ENCODE peak calls at places on chromosome 3, in seven cellular contexts. T is SK-N-SH, L is GM12891, W is GM12878, Y is H1, Z is HepG2, N is K562. V is an unnamed sample.

GRCh38 chr3:68832680-68833079 is 99.7 kb downstream of the TAFA4 start:
- DNase-seq in T (no peak), L (no peak), W (no peak), Y (no peak), Z (no peak), N (no peak), V (no peak)

GRCh38 chr3:39750677-39751076 is 58.7 kb upstream of the MYRIP start:
- DNase-seq in T (no peak), L (no peak), W (no peak), Y (no peak), Z (no peak), N (no peak), V (no peak)

GRCh38 chr3:69890691-69891090 is 108.8 kb upstream of the SAMMSON start:
- DNase-seq in T (no peak), L (no peak), W (no peak), Y (no peak), Z (no peak), N (no peak), V (no peak)

GRCh38 chr3:105274536-105274935 is 92.2 kb upstream of the ALCAM start:
- DNase-seq in T (no peak), L (no peak), W (no peak), Y (no peak), Z (no peak), N (no peak), V (no peak)

GRCh38 chr3:152385761-152386160 is 117.0 kb downstream of the MBNL1 start:
- DNase-seq in T (no peak), L (no peak), W (no peak), Y (no peak), Z (peak), N (no peak), V (no peak)

GRCh38 chr3:98240133-98240532 is 23.9 kb upstream of the OR5H6 start:
- DNase-seq in T (no peak), L (no peak), W (no peak), Y (no peak), Z (no peak), N (no peak), V (no peak)

GRCh38 chr3:73431136-73431933 is 193.4 kb downstream of the PDZRN3 start:
- DNase-seq in T (peak), L (no peak), W (no peak), Y (no peak), Z (no peak), N (no peak), V (no peak)

GRCh38 chr3:4821331-4821730 is 157.9 kb upstream of the BHLHE40 start:
- DNase-seq in T (no peak), L (no peak), W (no peak), Y (no peak), Z (peak), N (no peak), V (no peak)

GRCh38 chr3:127987309-127987995 is 64.8 kb upstream of the SEC61A1 start:
- DNase-seq in T (peak), L (no peak), W (no peak), Y (no peak), Z (no peak), N (no peak), V (no peak)

GRCh38 chr3:130841357-130841756 is 52.5 kb upstream of the ATP2C1 start:
- DNase-seq in T (no peak), L (no peak), W (no peak), Y (no peak), Z (no peak), N (no peak), V (no peak)

GRCh38 chr3:173397161-173398110 is at the start of gene NLGN1:
- DNase-seq in T (peak), L (no peak), W (no peak), Y (peak), Z (no peak), N (no peak), V (no peak)

GRCh38 chr3:169880565-169881250 is 11.0 kb upstream of the LRRC31 start:
- DNase-seq in T (no peak), L (no peak), W (no peak), Y (no peak), Z (no peak), N (no peak), V (no peak)

GRCh38 chr3:2837233-2837632 is 272.9 kb downstream of the IL5RA start:
- DNase-seq in T (peak), L (no peak), W (no peak), Y (no peak), Z (no peak), N (no peak), V (no peak)

GRCh38 chr3:27479816-27480543 is 4.2 kb downstream of the SLC4A7 start:
- DNase-seq in T (no peak), L (no peak), W (no peak), Y (no peak), Z (no peak), N (no peak), V (no peak)

GRCh38 chr3:27485853-27486252 is 1.7 kb upstream of the SLC4A7 start:
- DNase-seq in T (no peak), L (no peak), W (no peak), Y (no peak), Z (no peak), N (no peak), V (no peak)

GRCh38 chr3:27484002-27484844 is at the start of gene SLC4A7:
- DNase-seq in T (peak), L (peak), W (peak), Y (peak), Z (peak), N (peak), V (peak)

GRCh38 chr3:27486328-27486727 is 2.1 kb upstream of the SLC4A7 start:
- DNase-seq in T (no peak), L (no peak), W (no peak), Y (no peak), Z (no peak), N (no peak), V (no peak)

GRCh38 chr3:27483117-27484001 is 825 bp downstream of the SLC4A7 start:
- DNase-seq in T (peak), L (peak), W (peak), Y (no peak), Z (peak), N (no peak), V (peak)
- TF ChIP-seq POLR2AphosphoS5 in T (no peak), L (no peak), W (no peak), Y (peak), Z (no peak), N (no peak), V (peak)

DNA sequence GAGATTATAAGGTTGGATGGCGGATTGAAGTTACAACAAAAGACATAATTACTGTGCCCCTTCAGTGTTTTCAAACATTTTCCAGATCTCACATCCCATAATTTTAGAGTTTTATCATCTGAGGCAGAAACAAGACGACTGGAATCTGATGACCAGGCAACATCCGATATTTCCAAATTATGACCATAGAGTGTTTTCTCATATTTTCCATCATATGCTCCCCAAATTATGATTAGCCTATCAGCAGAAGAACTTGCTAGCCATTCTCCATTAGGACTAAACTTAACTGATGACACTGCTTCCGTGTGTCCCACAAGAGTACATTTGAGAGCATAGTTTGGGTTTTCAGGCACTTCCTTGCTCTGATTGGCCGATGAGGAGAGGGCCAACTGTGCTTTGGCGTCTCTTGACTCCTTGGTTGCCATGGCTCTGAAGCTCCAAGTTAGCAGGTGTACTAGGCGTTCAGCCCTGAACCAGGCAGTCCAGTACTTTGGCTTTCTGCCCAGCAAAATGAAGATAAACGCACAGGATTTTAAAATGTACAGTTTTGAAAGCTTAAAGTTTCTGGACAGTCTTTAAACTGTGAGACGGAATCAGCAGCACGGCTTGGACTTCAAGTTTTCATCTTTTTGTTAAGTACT is 638 bp downstream of the WDR5B start:
- DNase-seq in T (peak), L (peak), W (peak), Y (no peak), Z (peak), N (peak), V (peak)
- TF ChIP-seq TAF1 in T (no peak), L (no peak), W (no peak), Y (no peak), Z (no peak), N (no peak), V (no peak)

DNA sequence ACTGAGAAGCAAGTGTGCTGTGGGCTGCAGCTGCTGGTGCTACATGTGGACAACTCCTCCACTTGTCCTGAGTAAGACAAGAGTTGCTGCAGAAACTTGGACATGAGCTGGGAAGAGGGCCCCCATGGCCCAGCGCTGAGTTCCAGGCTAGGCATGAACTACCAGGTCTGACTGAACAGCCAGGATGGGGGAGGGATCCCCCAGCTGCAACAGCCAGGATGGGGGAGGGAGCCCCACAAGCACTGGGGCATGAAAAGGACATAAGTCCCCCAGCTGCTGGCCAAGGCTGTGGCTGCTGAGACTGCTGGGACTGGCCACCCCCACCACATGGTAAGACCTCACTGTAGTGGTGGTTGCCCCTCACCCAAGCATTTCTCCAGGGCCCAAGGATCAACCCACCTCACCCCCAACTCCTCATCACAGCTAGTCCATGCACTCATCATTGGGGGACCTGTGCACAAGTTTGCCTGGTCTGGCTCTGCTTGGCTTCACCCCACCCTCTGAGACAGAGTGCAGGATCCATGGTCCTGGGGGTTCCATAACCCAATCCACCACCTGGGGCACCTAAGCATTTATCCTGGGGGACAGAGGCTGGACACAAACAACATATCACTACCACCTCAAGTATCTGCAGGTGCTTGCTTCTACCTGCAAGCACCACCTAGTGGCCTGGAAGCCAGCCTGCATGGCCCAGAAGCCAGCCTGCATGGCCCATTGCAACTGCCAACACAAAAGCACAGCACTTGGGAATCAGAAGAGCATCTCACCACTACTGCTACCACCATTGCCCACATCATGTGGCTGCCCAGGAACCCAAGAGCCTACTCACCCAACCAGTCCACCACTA is 84.5 kb upstream of the STT3B start:
- DNase-seq in T (no peak), L (no peak), W (no peak), Y (peak), Z (peak), N (no peak), V (peak)
- TF ChIP-seq POLR2AphosphoS5 in T (no peak), L (no peak), W (no peak), Y (no peak), Z (no peak), N (no peak), V (no peak)

GRCh38 chr3:112306825-112307224 is 12.8 kb upstream of the SLC9C1 start:
- DNase-seq in T (no peak), L (no peak), W (no peak), Y (no peak), Z (no peak), N (no peak), V (no peak)

GRCh38 chr3:112303811-112304325 is 9.9 kb upstream of the SLC9C1 start:
- DNase-seq in T (no peak), L (no peak), W (no peak), Y (no peak), Z (no peak), N (no peak), V (no peak)

GRCh38 chr3:112304611-112305010 is 10.6 kb upstream of the SLC9C1 start:
- DNase-seq in T (no peak), L (no peak), W (no peak), Y (no peak), Z (no peak), N (no peak), V (no peak)

GRCh38 chr3:112307557-112307956 is 13.5 kb upstream of the SLC9C1 start:
- DNase-seq in T (no peak), L (no peak), W (no peak), Y (no peak), Z (no peak), N (no peak), V (no peak)

GRCh38 chr3:112308151-112308911 is 14.3 kb upstream of the SLC9C1 start:
- DNase-seq in T (peak), L (no peak), W (no peak), Y (no peak), Z (no peak), N (no peak), V (no peak)
- TF ChIP-seq TAF1 in T (no peak), L (no peak), W (no peak), Y (no peak), Z (no peak), N (no peak), V (no peak)

DNA sequence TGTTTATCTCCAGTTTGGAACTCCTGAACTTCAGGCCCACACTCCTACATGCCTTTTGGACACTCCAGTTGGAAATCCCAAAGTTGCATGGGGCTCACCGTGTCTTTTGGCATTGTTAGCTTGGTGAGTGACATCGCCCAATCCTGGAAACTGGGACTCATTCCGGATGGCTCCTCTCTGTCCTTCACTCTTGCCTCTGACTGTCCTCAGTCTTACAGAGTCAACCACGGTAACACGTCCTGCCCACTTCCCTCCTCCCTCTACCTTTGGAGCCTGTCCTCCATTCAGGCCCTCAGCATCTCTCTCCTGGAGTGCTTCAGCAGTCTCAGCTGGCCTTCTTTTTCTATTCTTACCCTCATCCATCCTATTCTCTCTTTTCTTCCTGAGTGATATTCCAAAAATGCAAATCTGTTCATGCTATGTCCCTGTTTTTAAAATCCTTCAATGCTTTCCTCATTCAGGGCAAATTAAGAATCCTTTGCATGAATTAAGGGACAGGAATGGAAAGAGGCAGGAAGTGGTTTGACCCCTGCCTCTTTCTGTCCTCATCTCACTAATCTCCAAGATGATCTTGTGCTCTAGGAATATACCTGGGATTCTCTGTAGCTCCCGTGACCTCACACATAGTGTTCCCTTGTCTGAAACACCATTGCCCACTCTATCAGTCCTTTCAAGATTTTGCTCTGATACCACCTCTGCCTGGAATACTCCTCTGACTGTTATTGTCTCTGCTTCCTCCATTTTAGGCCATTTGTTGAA is 42.5 kb downstream of the LPP start:
- DNase-seq in T (no peak), L (no peak), W (no peak), Y (no peak), Z (no peak), N (no peak), V (no peak)
- TF ChIP-seq POLR2AphosphoS5 in T (no peak), L (no peak), W (no peak), Y (no peak), Z (no peak), N (no peak), V (no peak)

DNA sequence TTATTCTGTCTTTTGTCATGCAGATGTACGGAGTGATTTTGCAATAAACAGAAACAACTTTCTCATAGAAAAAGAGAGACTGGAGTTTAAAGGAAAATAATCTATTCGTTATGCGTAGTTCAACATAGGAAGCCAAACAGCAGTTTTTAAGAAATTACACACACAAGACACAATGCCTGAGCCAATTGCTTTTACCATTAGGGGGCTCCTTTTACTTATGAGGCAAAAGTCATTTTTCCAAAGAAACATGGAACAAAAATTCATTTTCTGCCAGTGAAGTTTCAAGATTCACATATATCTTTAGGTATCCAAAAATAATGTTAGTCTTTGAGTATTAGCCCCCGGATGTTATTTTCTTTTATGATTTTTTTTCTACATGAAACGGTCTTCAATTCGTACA is 10.7 kb downstream of the CNTN6 start:
- DNase-seq in T (no peak), L (no peak), W (no peak), Y (no peak), Z (no peak), N (no peak), V (no peak)
- TF ChIP-seq TAF1 in T (no peak), L (no peak), W (no peak), Y (no peak), Z (no peak), N (no peak), V (no peak)

GRCh38 chr3:174931969-174932368 is 72.8 kb downstream of the NAALADL2 start:
- DNase-seq in T (no peak), L (no peak), W (no peak), Y (no peak), Z (no peak), N (no peak), V (no peak)
- TF ChIP-seq POLR2AphosphoS5 in T (no peak), L (no peak), W (no peak), Y (no peak), Z (no peak), N (no peak), V (no peak)

DNA sequence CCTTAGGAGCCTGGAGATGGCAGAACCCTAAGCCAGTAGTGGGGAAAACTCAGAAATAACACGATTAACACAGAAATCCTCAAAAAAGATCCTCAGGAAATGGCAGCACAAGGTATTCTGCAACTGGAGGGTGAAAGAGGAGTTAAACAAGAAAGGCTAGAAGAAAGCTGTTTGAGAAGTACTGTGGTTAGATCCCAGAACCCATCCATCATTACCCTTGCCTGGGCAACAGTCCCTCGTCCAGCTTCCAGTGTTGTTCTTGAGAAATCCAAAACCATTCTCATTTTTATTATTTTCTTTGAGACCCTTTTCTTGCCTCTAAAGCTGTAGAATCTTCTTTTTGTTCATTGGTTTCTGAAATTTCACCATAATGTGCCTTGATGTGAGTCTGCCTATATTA is 2.7 kb upstream of the CDCP1 start:
- DNase-seq in T (no peak), L (no peak), W (no peak), Y (no peak), Z (no peak), N (no peak), V (no peak)
- TF ChIP-seq TAF1 in T (no peak), L (no peak), W (no peak), Y (no peak), Z (no peak), N (no peak), V (no peak)

DNA sequence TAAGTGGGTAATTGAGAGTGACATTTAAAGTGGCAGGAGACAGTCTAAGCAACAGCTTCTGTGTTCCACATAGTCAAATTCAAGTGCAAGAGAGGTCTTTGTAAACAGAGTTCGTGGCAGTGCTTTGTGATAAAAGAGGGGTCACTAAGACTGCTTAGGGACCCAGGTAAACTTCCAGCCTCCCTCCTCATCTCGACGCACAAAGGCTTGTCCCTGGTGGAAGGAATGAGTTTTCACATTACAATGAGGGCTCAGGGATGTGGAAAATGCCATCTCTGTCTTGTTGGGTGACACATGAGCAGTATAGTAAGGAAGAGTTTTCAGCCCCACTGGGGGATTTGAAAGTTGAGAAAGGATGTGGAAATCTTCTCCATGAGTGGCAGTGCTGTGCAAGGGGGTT is 7.3 kb downstream of the GMNC start:
- DNase-seq in T (no peak), L (no peak), W (no peak), Y (no peak), Z (no peak), N (no peak), V (no peak)
- TF ChIP-seq POLR2AphosphoS5 in T (no peak), L (no peak), W (no peak), Y (peak), Z (no peak), N (no peak), V (no peak)

GRCh38 chr3:186932281-186933181 is 2.2 kb downstream of the ST6GAL1 start:
- DNase-seq in T (no peak), L (no peak), W (no peak), Y (no peak), Z (no peak), N (no peak), V (no peak)
- TF ChIP-seq TAF1 in T (no peak), L (no peak), W (no peak), Y (no peak), Z (no peak), N (peak), V (no peak)